ENCODE peak calls at places on chromosomes 11 and 22, in four cellular contexts. I is neuronal stem cell, O is HFF-Myc, U is prostate gland. M is an unnamed sample.

GRCh38 chr11:113817162-113817561 is 37.6 kb downstream of the CLDN25 start:
- DNase-seq in I (no peak), O (no peak), U (no peak), M (no peak)

GRCh38 chr22:42928969-42929837 is 72.1 kb upstream of the ARFGAP3 start:
- DNase-seq in I (no peak), O (no peak), U (no peak), M (no peak)

GRCh38 chr11:635945-636510 is 1.0 kb upstream of the DRD4 start:
- DNase-seq in I (no peak), O (no peak), U (no peak), M (no peak)

GRCh38 chr11:64074239-64074638 is 38.5 kb downstream of the FLRT1 start:
- DNase-seq in I (no peak), O (no peak), U (no peak), M (no peak)

GRCh38 chr11:69300124-69301032 is 6.4 kb downstream of the MYEOV start:
- DNase-seq in I (no peak), O (no peak), U (no peak), M (no peak)

GRCh38 chr11:46391578-46392420 is at the start of gene CHRM4:
- DNase-seq in I (no peak), O (no peak), U (no peak), M (no peak)

GRCh38 chr11:27427183-27427980 is 45.2 kb downstream of the LGR4 start:
- DNase-seq in I (no peak), O (no peak), U (no peak), M (no peak)

GRCh38 chr11:36577859-36578258 is 10.1 kb downstream of the RAG1 start:
- DNase-seq in I (no peak), O (peak), U (no peak), M (no peak)

GRCh38 chr11:65576867-65577755 is 1.3 kb downstream of the EHBP1L1 start:
- DNase-seq in I (no peak), O (no peak), U (no peak), M (no peak)

GRCh38 chr22:42294034-42294985 is 23.9 kb upstream of the TCF20 start:
- DNase-seq in I (peak), O (no peak), U (peak), M (no peak)

DNA sequence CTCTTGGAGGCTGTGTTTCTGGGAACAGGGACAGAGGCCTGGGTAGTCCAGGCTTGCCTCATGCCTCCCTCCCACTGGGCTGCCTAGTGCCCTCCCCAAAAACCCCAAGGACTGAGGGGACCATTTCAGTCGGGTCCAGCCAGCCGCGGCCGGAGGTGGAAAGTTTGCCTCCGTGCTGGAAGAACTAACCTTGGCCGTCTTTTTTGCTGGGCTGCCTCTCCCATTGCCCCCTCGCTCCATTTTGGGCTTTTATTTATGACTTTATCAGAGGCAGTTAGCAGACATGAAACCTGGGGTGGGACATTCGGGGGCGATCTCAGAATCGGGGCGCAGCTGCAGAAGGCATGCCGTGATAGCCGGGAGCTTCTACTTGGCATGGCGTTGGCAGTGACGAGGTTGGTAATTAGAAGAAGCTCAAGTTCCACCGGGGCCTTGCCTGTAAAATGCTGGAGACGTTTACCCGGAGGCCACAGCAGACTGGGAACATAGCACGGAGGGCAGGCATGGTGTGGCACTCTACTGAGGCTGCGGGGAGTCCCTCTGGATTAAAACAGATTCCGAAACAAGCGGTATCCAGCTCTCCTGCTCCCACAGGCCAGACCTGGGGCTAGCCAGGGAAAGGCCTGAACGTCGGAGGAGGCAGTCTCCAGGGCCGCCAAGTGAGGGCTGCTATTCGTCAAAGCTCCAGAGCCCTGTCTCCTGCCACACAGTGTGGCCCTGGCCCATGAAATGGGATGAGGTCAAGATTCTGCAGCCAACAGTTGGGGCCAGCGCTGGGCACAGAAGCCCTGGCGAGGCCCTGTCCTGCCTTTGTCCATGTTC is 76.4 kb upstream of the PPARA start:
- DNase-seq in I (no peak), O (no peak), U (no peak), M (no peak)
- H3K4me3 ChIP-seq in I (no peak), O (peak), U (peak), M (peak)

GRCh38 chr22:41285441-41285819 is 557 bp downstream of the RANGAP1 start:
- DNase-seq in I (peak), O (no peak), U (peak), M (peak)
- H3K4me3 ChIP-seq in I (peak), O (peak), U (peak), M (peak)

DNA sequence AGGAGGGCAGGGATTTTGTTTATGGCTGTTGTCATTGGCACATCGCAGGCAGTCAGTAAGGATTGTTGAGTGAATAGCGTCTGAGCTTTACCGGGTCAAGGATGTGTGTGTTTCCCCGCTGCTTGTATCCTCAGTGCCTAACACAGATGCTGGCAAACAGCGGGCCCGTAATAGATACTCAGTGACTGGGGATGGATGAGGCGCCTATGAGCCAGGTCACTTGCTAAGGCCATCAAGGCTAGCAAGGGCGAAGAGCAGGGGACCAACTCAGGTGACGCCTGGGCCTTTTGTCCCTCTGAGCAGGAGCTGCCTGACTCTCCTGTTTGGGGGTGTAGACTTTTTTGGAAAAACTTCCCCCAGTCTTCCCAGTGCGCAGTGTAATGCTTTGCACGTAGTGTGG is 118.1 kb downstream of the HIPK3 start:
- DNase-seq in I (no peak), O (no peak), U (no peak), M (no peak)
- H3K4me3 ChIP-seq in I (no peak), O (peak), U (peak), M (peak)

GRCh38 chr22:32565002-32565339 is 90.4 kb downstream of the FBXO7 start:
- DNase-seq in I (no peak), O (no peak), U (no peak), M (no peak)
- H3K4me3 ChIP-seq in I (no peak), O (no peak), U (no peak), M (no peak)

GRCh38 chr22:39457047-39457545 is 284 bp downstream of the MGAT3 start:
- DNase-seq in I (no peak), O (no peak), U (no peak), M (no peak)
- H3K4me3 ChIP-seq in I (peak), O (no peak), U (peak), M (no peak)

GRCh38 chr11:129373489-129373953 is 2.1 kb upstream of the BARX2 start:
- DNase-seq in I (no peak), O (no peak), U (no peak), M (no peak)

GRCh38 chr11:129374081-129374992 is 1.3 kb upstream of the BARX2 start:
- DNase-seq in I (peak), O (no peak), U (no peak), M (no peak)

GRCh38 chr11:129375731-129376657 is at the start of gene BARX2:
- DNase-seq in I (peak), O (peak), U (peak), M (peak)

GRCh38 chr11:129374993-129375721 is 491 bp upstream of the BARX2 start:
- DNase-seq in I (peak), O (no peak), U (peak), M (no peak)

DNA sequence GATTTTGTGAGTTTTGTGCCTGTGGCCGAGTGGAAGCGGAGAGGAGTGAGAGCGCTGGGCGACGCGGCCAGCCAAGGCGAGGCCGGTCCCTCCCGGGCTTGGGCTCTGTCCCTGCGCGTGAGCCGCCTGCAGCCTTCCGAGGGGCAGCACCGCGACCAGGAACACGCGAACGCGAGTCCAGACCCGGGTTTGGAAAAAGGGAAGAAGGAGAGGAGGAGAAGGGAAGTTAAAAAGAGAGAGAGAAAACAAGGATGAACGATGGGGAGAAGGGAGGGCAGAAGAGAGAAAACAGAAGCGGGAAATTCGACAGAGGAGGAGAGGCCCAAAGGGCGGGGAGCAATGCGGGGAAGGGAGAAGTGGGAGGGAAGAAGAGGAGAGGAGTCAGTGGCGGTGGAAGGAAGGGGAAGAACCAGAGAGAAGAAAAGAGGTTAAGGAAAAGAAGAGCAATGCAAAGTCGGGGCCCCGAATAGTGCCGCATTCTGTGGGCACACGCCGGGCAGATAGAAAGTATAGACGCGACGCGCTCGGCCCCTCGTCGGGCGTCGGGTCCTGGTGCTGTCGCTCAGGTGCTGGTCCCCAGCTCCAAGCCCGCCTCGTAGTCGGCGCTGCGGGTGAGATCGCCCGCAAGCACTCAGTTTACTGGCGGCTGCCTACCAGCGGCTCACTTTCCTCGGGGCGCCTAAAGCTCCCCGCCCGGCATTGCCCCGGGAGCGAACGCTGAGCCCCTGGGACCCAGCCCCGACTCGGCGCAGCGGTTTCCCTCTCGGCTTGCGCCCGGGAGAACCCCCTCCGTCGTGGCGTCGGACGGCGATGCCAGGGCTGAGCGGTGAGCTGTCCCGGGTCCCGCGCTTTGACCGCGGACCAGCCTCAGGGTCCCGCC is 2.8 kb upstream of the BARX2 start:
- DNase-seq in I (peak), O (no peak), U (no peak), M (no peak)
- H3K4me3 ChIP-seq in I (no peak), O (no peak), U (no peak), M (peak)

DNA sequence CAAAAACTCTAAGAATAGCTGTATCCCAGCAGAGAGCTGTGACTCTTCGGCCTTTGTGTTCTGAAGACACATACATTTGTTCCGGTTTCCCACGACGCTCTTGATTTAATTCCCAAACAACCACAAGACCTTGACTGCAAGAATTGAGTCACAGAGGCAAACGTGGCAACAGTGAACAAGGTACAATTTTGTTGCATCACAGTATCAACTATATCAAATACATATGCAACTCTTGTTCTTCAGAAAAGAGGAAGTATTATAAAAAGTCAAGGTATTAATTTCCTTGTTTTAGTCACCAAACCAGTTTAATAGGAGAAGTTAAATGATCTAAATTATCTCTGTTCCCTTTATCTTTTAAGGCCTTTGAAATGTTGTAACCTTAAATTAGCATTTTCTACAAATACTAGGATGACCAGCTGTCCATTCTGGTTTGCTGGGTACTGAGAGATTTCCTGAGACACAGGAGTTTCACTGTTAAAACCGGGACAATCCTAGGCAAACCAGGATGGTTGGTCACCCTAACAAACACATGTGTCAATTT is 11.1 kb downstream of the HPS5 start:
- DNase-seq in I (no peak), O (no peak), U (no peak), M (no peak)
- H3K4me3 ChIP-seq in I (no peak), O (no peak), U (no peak), M (no peak)

GRCh38 chr11:5663511-5663910 is 21.4 kb downstream of the TRIM5 start:
- DNase-seq in I (no peak), O (no peak), U (no peak), M (no peak)
- H3K4me3 ChIP-seq in I (no peak), O (no peak), U (no peak), M (no peak)